ENCODE peak calls at places on chromosome 14, in eight cellular contexts. G is testis; M is A172; F is right lobe of liver; R is NCI-H1092; Q is activated naive CD8-positive, alpha-beta T cell treated with anti-CD3 and anti-CD28 coated beads for 36 hours; H is ELR; A is keratinocyte. X is an unnamed sample.
A peak's percentile ranks its signal among the peaks of the same experiment; 100 is the strongest.

GRCh38 chr14:69685716-69686115 is 74.3 kb downstream of the SUSD6 start:
- DNase-seq in R (peak; percentile 90), F (peak; percentile 65), H (no peak), G (peak; percentile 83), M (no peak), Q (no peak), A (peak; percentile 45), X (peak; percentile 82)

GRCh38 chr14:94665121-94665520 is 52.9 kb downstream of the SERPINA3 start:
- DNase-seq in G (no peak), H (peak; percentile 54), R (no peak), A (no peak), M (no peak), F (no peak), Q (no peak), X (peak; percentile 64)

GRCh38 chr14:90676356-90676755 is 139.9 kb downstream of the TTC7B start:
- DNase-seq in M (no peak), G (no peak), H (no peak), A (no peak), R (no peak), Q (no peak), F (no peak), X (no peak)

GRCh38 chr14:105425823-105426247 is 6.2 kb downstream of the MTA1 start:
- DNase-seq in M (no peak), H (no peak), F (no peak), A (no peak), R (no peak), Q (no peak), G (no peak), X (no peak)

GRCh38 chr14:22866874-22867273 is 4.7 kb upstream of the LRP10 start:
- DNase-seq in F (no peak), A (no peak), R (no peak), H (no peak), M (no peak), Q (no peak), G (no peak), X (no peak)

GRCh38 chr14:51484491-51484890 is 167.2 kb upstream of the FRMD6 start:
- DNase-seq in H (no peak), G (no peak), M (no peak), A (no peak), F (no peak), Q (no peak), R (no peak), X (no peak)

GRCh38 chr14:22339277-22339676 is 249.7 kb downstream of the DAD1 start:
- DNase-seq in G (peak; percentile 83), H (no peak), M (no peak), R (no peak), A (no peak), Q (no peak), F (no peak), X (no peak)

GRCh38 chr14:100659345-100660001 is 67.2 kb upstream of the DLK1 start:
- DNase-seq in F (no peak), H (no peak), R (no peak), G (no peak), Q (no peak), M (no peak), A (no peak), X (no peak)

GRCh38 chr14:68148276-68148675 is 328.7 kb downstream of the RAD51B start:
- DNase-seq in Q (no peak), A (peak; percentile 40), M (peak; percentile 30), H (peak; percentile 68), F (no peak), G (no peak), R (no peak), X (no peak)

GRCh38 chr14:88421286-88421685 is 35.8 kb downstream of the SPATA7 start:
- DNase-seq in Q (no peak), H (no peak), G (no peak), M (no peak), A (no peak), R (no peak), F (no peak), X (no peak)

GRCh38 chr14:54606178-54606577 is 39.2 kb downstream of the SAMD4A start:
- DNase-seq in H (peak; percentile 54), G (peak; percentile 17), Q (no peak), R (no peak), F (no peak), A (no peak), M (no peak), X (no peak)

GRCh38 chr14:101256266-101256665 is 305.0 kb upstream of the DIO3 start:
- DNase-seq in R (no peak), H (no peak), A (no peak), Q (no peak), F (no peak), M (no peak), G (no peak), X (no peak)

GRCh38 chr14:24243336-24243836 is 963 bp upstream of the TINF2 start:
- DNase-seq in M (peak; percentile 20), F (no peak), Q (no peak), H (peak; percentile 49), A (no peak), G (no peak), R (no peak), X (peak; percentile 47)

X was measured in MCF 10A.